ENCODE peak calls at places on chromosomes 5 and 9, in four cellular contexts. Y is K562, N is lung, C is brain microvascular endothelial cell. R is an unnamed sample. For H3K36me3, the result is how much of the 10 kb centered on the place peaks cover.

GRCh38 chr9:12811935-12812334 is 37.1 kb downstream of the LURAP1L start:
- DNase-seq in Y (no peak), N (no peak), C (no peak), R (no peak)

GRCh38 chr9:92295827-92296258 is 2.3 kb upstream of the IARS1 start:
- DNase-seq in Y (peak), N (no peak), C (no peak), R (no peak)

GRCh38 chr5:141968914-141969608 is at the start of gene RNF14:
- DNase-seq in Y (peak), N (peak), C (peak), R (peak)

GRCh38 chr5:124952079-124952478 is 205.6 kb upstream of the ZNF608 start:
- DNase-seq in Y (no peak), N (no peak), C (peak), R (no peak)

GRCh38 chr5:137254153-137254552 is 245.0 kb downstream of the SPOCK1 start:
- DNase-seq in Y (no peak), N (no peak), C (no peak), R (peak)

GRCh38 chr5:107919969-107920368 is 249.2 kb upstream of the EFNA5 start:
- DNase-seq in Y (no peak), N (no peak), C (no peak), R (no peak)

GRCh38 chr5:9712506-9713285 is 82.5 kb upstream of the TAS2R1 start:
- DNase-seq in Y (no peak), N (no peak), C (peak), R (peak)

GRCh38 chr9:22307013-22307711 is 139.5 kb upstream of the DMRTA1 start:
- DNase-seq in Y (no peak), N (no peak), C (peak), R (no peak)

GRCh38 chr5:7207979-7208378 is 188.0 kb upstream of the ADCY2 start:
- DNase-seq in Y (no peak), N (no peak), C (no peak), R (no peak)

GRCh38 chr5:143063175-143063970 is 293.2 kb downstream of the ARHGAP26 start:
- DNase-seq in Y (no peak), N (peak), C (no peak), R (no peak)

GRCh38 chr9:81379655-81380054 is 309.7 kb downstream of the TLE1 start:
- DNase-seq in Y (no peak), N (no peak), C (no peak), R (no peak)

GRCh38 chr5:180315762-180316212 is 23.9 kb upstream of the MAPK9 start:
- DNase-seq in Y (peak), N (peak), C (peak), R (no peak)

GRCh38 chr9:69400470-69400869 is 75.5 kb downstream of the ENTREP1 start:
- DNase-seq in Y (no peak), N (no peak), C (no peak), R (no peak)

GRCh38 chr5:159163027-159163699 is 46.2 kb downstream of the RNF145 start:
- DNase-seq in Y (no peak), N (no peak), C (peak), R (peak)

GRCh38 chr9:132383462-132383883 is 23.2 kb downstream of the TTF1 start:
- DNase-seq in Y (no peak), N (no peak), C (no peak), R (no peak)

GRCh38 chr9:104334549-104334948 is 169.5 kb upstream of the OR13F1 start:
- DNase-seq in Y (no peak), N (no peak), C (no peak), R (no peak)

GRCh38 chr5:77683171-77683732 is 44.7 kb upstream of the OTP start:
- DNase-seq in Y (no peak), N (no peak), C (no peak), R (no peak)

GRCh38 chr5:102089883-102090282 is 206.2 kb downstream of the SLCO4C1 start:
- DNase-seq in Y (no peak), N (no peak), C (no peak), R (no peak)

GRCh38 chr9:20579544-20580309 is 42.6 kb downstream of the MLLT3 start:
- DNase-seq in Y (no peak), N (no peak), C (no peak), R (no peak)

GRCh38 chr5:145619806-145620205 is 215.3 kb downstream of the PRELID2 start:
- DNase-seq in Y (no peak), N (no peak), C (no peak), R (peak)

GRCh38 chr9:83119873-83120272 is 56.9 kb upstream of the RASEF start:
- DNase-seq in Y (no peak), N (no peak), C (no peak), R (no peak)

GRCh38 chr5:172723508-172723907 is 47.5 kb downstream of the DUSP1 start:
- DNase-seq in Y (no peak), N (no peak), C (no peak), R (no peak)

GRCh38 chr9:124854822-124855221 is 1.6 kb downstream of the WDR38 start:
- DNase-seq in Y (no peak), N (no peak), C (no peak), R (no peak)

GRCh38 chr5:9502435-9502834 is 43.4 kb downstream of the SEMA5A start:
- DNase-seq in Y (no peak), N (no peak), C (no peak), R (no peak)

GRCh38 chr5:137997726-137998213 is 35.1 kb downstream of the FAM13B start:
- DNase-seq in Y (no peak), N (no peak), C (peak), R (no peak)

GRCh38 chr5:142981886-142982820 is 212.0 kb downstream of the ARHGAP26 start:
- DNase-seq in Y (no peak), N (peak), C (peak), R (no peak)

GRCh38 chr5:58334035-58334434 is 125.9 kb downstream of the PLK2 start:
- DNase-seq in Y (no peak), N (no peak), C (no peak), R (no peak)

GRCh38 chr5:68818870-68819269 is 274.9 kb upstream of the SLC30A5 start:
- DNase-seq in Y (no peak), N (no peak), C (no peak), R (no peak)

DNA sequence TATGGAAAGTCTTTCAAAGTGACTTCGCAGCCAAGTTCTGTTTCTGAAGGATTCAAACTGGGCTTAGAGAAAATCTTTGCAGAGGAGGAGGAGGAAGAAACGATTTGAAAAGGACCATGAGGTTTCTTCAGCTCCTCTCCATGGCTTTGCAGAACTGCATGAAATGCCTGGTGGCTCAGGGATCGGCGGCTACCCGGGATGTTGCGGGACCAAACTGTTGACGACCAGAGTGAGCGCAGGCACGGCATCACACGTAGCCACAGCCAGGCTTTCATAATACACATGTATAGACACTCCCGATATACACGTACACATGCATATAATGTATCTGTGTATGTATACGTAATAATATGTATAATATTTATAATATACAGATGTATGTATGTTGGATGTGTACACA is 180.0 kb downstream of the PAX5 start:
- DNase-seq in Y (no peak), N (no peak), C (no peak), R (no peak)
- H3K36me3 ChIP-seq in Y (under half), N (under half), C (under half), R (under half)

GRCh38 chr9:130088056-130088455 is 34.4 kb downstream of the GPR107 start:
- DNase-seq in Y (no peak), N (no peak), C (no peak), R (no peak)

GRCh38 chr9:130090915-130091314 is 37.2 kb downstream of the GPR107 start:
- DNase-seq in Y (no peak), N (no peak), C (no peak), R (no peak)

GRCh38 chr9:130084337-130084736 is 30.6 kb downstream of the GPR107 start:
- DNase-seq in Y (no peak), N (no peak), C (no peak), R (no peak)

DNA sequence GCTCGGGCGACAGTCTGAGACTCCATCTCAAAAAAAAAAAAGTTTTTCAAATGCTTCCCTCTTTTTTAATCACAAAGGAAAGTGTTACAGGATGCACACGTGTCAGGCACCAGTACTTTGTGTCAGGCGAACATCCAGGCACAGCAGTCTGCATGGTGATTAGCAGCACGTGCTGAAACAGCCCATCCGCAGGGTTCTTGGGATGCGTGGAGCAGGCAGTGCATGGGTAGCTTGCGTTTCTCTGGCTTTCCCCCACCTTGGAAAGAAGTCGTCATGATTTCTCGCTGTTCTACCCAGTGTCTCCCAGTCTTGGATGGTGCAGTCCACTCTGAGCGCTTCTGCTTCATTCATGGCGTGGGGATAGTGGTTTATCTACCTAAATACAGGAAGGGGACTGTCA is 35.4 kb downstream of the GPR107 start:
- DNase-seq in Y (no peak), N (no peak), C (no peak), R (no peak)
- H3K36me3 ChIP-seq in Y (half or more), N (under half), C (under half), R (under half)

GRCh38 chr9:127680846-127681245 is 25.9 kb upstream of the CFAP157 start:
- DNase-seq in Y (no peak), N (no peak), C (no peak), R (no peak)
- H3K36me3 ChIP-seq in Y (under half), N (half or more), C (under half), R (under half)

GRCh38 chr9:136444102-136444501 is 4.5 kb upstream of the INPP5E start:
- DNase-seq in Y (no peak), N (no peak), C (no peak), R (no peak)
- H3K36me3 ChIP-seq in Y (half or more), N (half or more), C (half or more), R (half or more)

DNA sequence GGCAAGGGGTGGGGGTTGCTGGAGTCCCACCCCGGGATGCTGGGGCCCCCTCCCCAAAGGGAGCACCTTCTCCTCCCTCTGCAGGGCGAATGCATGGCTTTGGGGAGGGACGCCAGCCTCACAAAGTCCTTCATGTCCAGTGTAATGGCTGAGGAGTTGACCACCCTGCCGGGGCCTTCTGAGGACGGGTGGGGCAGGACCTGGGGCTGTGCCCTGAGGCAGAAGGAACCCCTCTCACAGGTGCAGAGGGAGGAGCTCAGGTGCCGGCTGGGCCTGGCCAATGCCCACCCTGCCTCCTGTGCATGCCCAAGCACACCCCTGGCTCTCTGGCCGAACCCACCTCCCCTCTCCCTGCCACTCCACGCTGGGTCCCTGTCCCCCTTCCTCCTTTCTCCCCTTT is 64.3 kb upstream of the RNU6ATAC start:
- DNase-seq in Y (no peak), N (no peak), C (no peak), R (no peak)
- H3K36me3 ChIP-seq in Y (under half), N (under half), C (under half), R (under half)

GRCh38 chr5:177440211-177440989 is 6.2 kb upstream of the PRR7 start:
- DNase-seq in Y (no peak), N (no peak), C (no peak), R (no peak)
- H3K36me3 ChIP-seq in Y (half or more), N (under half), C (under half), R (under half)